ENCODE peak calls at places on chromosome 18, in four cellular contexts. F is choroid plexus epithelial cell, Z is BJ, U is WTC11. C is an unnamed sample.

GRCh38 chr18:44047585-44047984 is 633.1 kb upstream of the SETBP1 start:
- DNase-seq in F (peak), Z (no peak), U (no peak), C (no peak)

GRCh38 chr18:65938592-65939372 is 188.0 kb downstream of the CDH7 start:
- DNase-seq in F (peak), U (peak), Z (no peak), C (peak)

GRCh38 chr18:52060612-52061259 is 279.3 kb upstream of the DCC start:
- DNase-seq in U (peak), F (no peak), Z (no peak), C (no peak)

GRCh38 chr18:79851981-79852380 is 54.2 kb downstream of the KCNG2 start:
- DNase-seq in Z (no peak), U (no peak), F (no peak), C (peak)

GRCh38 chr18:77081387-77081773 is 51.2 kb downstream of the MBP start:
- DNase-seq in Z (no peak), U (no peak), F (peak), C (no peak)

GRCh38 chr18:29003194-29003593 is 826.3 kb upstream of the CDH2 start:
- DNase-seq in F (no peak), Z (no peak), U (no peak), C (no peak)

GRCh38 chr18:68428026-68428425 is 286.9 kb downstream of the TMX3 start:
- DNase-seq in U (no peak), Z (peak), F (peak), C (no peak)

GRCh38 chr18:3493501-3494244 is 43.7 kb downstream of the TGIF1 start:
- DNase-seq in U (no peak), Z (no peak), F (no peak), C (no peak)

GRCh38 chr18:23992119-23992940 is 22.2 kb upstream of the TTC39C start:
- DNase-seq in F (no peak), Z (no peak), U (no peak), C (no peak)

GRCh38 chr18:2325933-2326332 is 245.4 kb downstream of the METTL4 start:
- DNase-seq in F (no peak), U (no peak), Z (no peak), C (no peak)

GRCh38 chr18:64791211-64791610 is 642.3 kb upstream of the LINC00305 start:
- DNase-seq in F (no peak), Z (no peak), U (no peak), C (no peak)

GRCh38 chr18:7626922-7627440 is 59.9 kb downstream of the PTPRM start:
- DNase-seq in Z (no peak), F (peak), U (no peak), C (no peak)

GRCh38 chr18:48039769-48040215 is 109.3 kb upstream of the SMAD2 start:
- DNase-seq in F (no peak), Z (no peak), U (no peak), C (no peak)

GRCh38 chr18:48038636-48039035 is 108.2 kb upstream of the SMAD2 start:
- DNase-seq in Z (no peak), U (no peak), F (no peak), C (no peak)

GRCh38 chr18:48036641-48037421 is 106.4 kb upstream of the SMAD2 start:
- DNase-seq in Z (no peak), U (no peak), F (no peak), C (no peak)

GRCh38 chr18:48036191-48036590 is 105.7 kb upstream of the SMAD2 start:
- DNase-seq in Z (no peak), U (no peak), F (no peak), C (no peak)

GRCh38 chr18:48037481-48038271 is 107.2 kb upstream of the SMAD2 start:
- DNase-seq in Z (no peak), F (peak), U (peak), C (no peak)
- TF ChIP-seq CTCF in Z (peak), F (peak), U (no peak), C (peak)

GRCh38 chr18:12283256-12283655 is 24.8 kb upstream of the TUBB6 start:
- DNase-seq in U (peak), Z (no peak), F (peak), C (no peak)
- TF ChIP-seq CTCF in U (no peak), Z (peak), F (peak), C (peak)

GRCh38 chr18:35756506-35757117 is 175.1 kb downstream of the GALNT1 start:
- DNase-seq in F (peak), U (peak), Z (no peak), C (peak)
- TF ChIP-seq CTCF in F (peak), U (peak), Z (peak), C (peak)

GRCh38 chr18:48962857-48963554 is 12.2 kb upstream of the SMAD7 start:
- DNase-seq in Z (no peak), F (peak), U (no peak), C (no peak)

GRCh38 chr18:48959551-48959920 is 8.8 kb upstream of the SMAD7 start:
- DNase-seq in Z (no peak), F (no peak), U (no peak), C (no peak)

GRCh38 chr18:48959921-48960920 is 9.5 kb upstream of the SMAD7 start:
- DNase-seq in U (peak), F (peak), Z (no peak), C (no peak)

GRCh38 chr18:48962252-48962856 is 11.6 kb upstream of the SMAD7 start:
- DNase-seq in Z (no peak), U (no peak), F (no peak), C (no peak)

GRCh38 chr18:48961547-48961946 is 10.8 kb upstream of the SMAD7 start:
- DNase-seq in U (no peak), F (peak), Z (no peak), C (no peak)
- TF ChIP-seq CTCF in U (no peak), F (no peak), Z (no peak), C (no peak)

DNA sequence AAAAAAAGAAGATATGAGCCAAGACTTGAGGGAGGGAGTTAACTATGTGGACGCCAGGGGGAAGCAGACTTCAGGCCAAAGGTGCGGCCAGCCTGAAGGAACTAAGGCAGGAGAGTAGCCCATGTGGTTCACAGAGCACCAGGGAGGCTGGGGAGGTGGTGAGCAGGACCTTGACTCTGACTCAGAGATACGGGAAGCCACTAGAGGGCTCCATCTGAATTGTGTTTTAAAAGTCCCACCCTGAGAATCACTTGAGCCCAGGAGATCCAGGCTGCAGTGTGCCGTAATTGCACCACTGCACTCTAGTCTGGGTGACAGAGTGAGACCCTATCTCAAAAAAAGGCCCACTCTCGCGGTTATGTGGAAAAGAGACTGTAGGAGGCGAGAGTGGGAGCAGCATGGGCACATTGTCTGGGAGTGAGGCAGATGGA is 12.3 kb downstream of the CEP192 start:
- DNase-seq in F (peak), U (peak), Z (peak), C (no peak)
- TF ChIP-seq CTCF in F (peak), U (peak), Z (peak), C (peak)

DNA sequence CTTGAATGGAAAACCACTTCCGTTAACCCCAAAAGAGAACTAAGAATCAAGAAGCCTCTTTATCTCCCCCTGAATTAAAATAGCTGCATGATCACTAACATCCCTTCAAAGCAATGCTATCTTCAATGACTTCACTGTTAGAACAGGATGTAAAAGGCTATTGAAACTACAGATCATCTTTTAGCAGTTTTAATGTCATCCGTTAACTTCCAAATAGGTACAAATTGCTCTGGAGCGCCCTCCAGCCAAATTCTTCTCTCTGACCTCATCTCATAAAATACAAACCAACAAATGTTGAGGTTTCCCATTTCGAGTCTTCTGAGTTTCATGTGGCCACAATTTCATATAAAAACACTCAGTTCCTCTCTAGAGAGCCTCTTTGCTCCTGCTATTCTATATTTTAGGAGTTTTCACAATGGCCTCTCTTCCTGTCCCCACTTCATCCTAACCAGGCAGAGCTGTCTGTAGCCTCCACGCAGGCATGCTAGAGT is 38.0 kb downstream of the B4GALT6 start:
- DNase-seq in Z (peak), F (no peak), U (no peak), C (no peak)
- TF ChIP-seq CTCF in Z (no peak), F (no peak), U (no peak), C (peak)